ENCODE peak calls at places on chromosomes 12 and 14, in eight cellular contexts. One of them, this sample, is unnamed.

GRCh38 chr12:49917788-49918173 is 14.1 kb upstream of the FAIM2 start:
- DNase-seq in H1: no peak
- DNase-seq in GM23338: no peak
- DNase-seq in endothelial cell of umbilical vein: no peak
- DNase-seq in K562: no peak
- DNase-seq in HCT116: no peak
- DNase-seq in HepG2: no peak
- DNase-seq in GM12878: no peak
- DNase-seq in this sample: no peak

GRCh38 chr12:118356809-118357326 is 15.8 kb downstream of the TAOK3 start:
- DNase-seq in GM23338: no peak
- DNase-seq in endothelial cell of umbilical vein: no peak
- DNase-seq in GM12878: no peak
- DNase-seq in K562: peak; percentile 28
- DNase-seq in HepG2: no peak
- DNase-seq in H1: no peak
- DNase-seq in HCT116: no peak
- DNase-seq in this sample: no peak

GRCh38 chr14:103846569-103847438 is 571 bp downstream of the PPP1R13B start:
- DNase-seq in GM23338: peak; percentile 67
- DNase-seq in endothelial cell of umbilical vein: peak; percentile 26
- DNase-seq in H1: peak; percentile 60
- DNase-seq in HCT116: no peak
- DNase-seq in GM12878: no peak
- DNase-seq in HepG2: no peak
- DNase-seq in K562: peak; percentile 12
- DNase-seq in this sample: no peak

GRCh38 chr14:95313707-95314106 is 6.0 kb downstream of the CLMN start:
- DNase-seq in endothelial cell of umbilical vein: no peak
- DNase-seq in GM12878: no peak
- DNase-seq in K562: no peak
- DNase-seq in HCT116: no peak
- DNase-seq in HepG2: peak; percentile 61
- DNase-seq in GM23338: no peak
- DNase-seq in H1: no peak
- DNase-seq in this sample: no peak

GRCh38 chr12:25771062-25771461 is 187.4 kb upstream of the RASSF8 start:
- DNase-seq in endothelial cell of umbilical vein: no peak
- DNase-seq in HCT116: no peak
- DNase-seq in H1: no peak
- DNase-seq in GM23338: no peak
- DNase-seq in HepG2: no peak
- DNase-seq in GM12878: peak; percentile 19
- DNase-seq in K562: no peak
- DNase-seq in this sample: no peak

GRCh38 chr12:10855807-10856206 is 6.5 kb upstream of the PRR4 start:
- DNase-seq in endothelial cell of umbilical vein: no peak
- DNase-seq in HepG2: no peak
- DNase-seq in GM23338: no peak
- DNase-seq in HCT116: no peak
- DNase-seq in GM12878: no peak
- DNase-seq in K562: no peak
- DNase-seq in H1: no peak
- DNase-seq in this sample: no peak

GRCh38 chr12:89244536-89244935 is 107.8 kb downstream of the DUSP6 start:
- DNase-seq in GM12878: no peak
- DNase-seq in GM23338: no peak
- DNase-seq in HepG2: no peak
- DNase-seq in H1: no peak
- DNase-seq in HCT116: no peak
- DNase-seq in endothelial cell of umbilical vein: peak; percentile 68
- DNase-seq in K562: no peak
- DNase-seq in this sample: no peak

GRCh38 chr14:50520947-50521815 is 11.2 kb downstream of the MAP4K5 start:
- DNase-seq in K562: no peak
- DNase-seq in GM12878: peak; percentile 56
- DNase-seq in H1: no peak
- DNase-seq in HCT116: peak; percentile 45
- DNase-seq in GM23338: no peak
- DNase-seq in endothelial cell of umbilical vein: peak; percentile 92
- DNase-seq in HepG2: no peak
- DNase-seq in this sample: no peak

GRCh38 chr12:95787274-95787814 is 3.2 kb downstream of the NTN4 start:
- DNase-seq in GM23338: no peak
- DNase-seq in endothelial cell of umbilical vein: no peak
- DNase-seq in GM12878: no peak
- DNase-seq in K562: no peak
- DNase-seq in H1: no peak
- DNase-seq in HepG2: no peak
- DNase-seq in HCT116: no peak
- DNase-seq in this sample: no peak

GRCh38 chr12:95789126-95790024 is 1.2 kb downstream of the NTN4 start:
- DNase-seq in HepG2: no peak
- DNase-seq in K562: no peak
- DNase-seq in GM23338: peak; percentile 71
- DNase-seq in GM12878: no peak
- DNase-seq in HCT116: no peak
- DNase-seq in endothelial cell of umbilical vein: no peak
- DNase-seq in H1: no peak
- DNase-seq in this sample: no peak

GRCh38 chr12:95788637-95789036 is 1.9 kb downstream of the NTN4 start:
- DNase-seq in GM12878: no peak
- DNase-seq in HCT116: no peak
- DNase-seq in HepG2: no peak
- DNase-seq in GM23338: no peak
- DNase-seq in endothelial cell of umbilical vein: peak; percentile 77
- DNase-seq in K562: no peak
- DNase-seq in H1: no peak
- DNase-seq in this sample: no peak

GRCh38 chr12:95784886-95785285 is 5.7 kb downstream of the NTN4 start:
- DNase-seq in GM12878: no peak
- DNase-seq in H1: no peak
- DNase-seq in K562: no peak
- DNase-seq in GM23338: no peak
- DNase-seq in endothelial cell of umbilical vein: no peak
- DNase-seq in HCT116: no peak
- DNase-seq in HepG2: no peak
- DNase-seq in this sample: no peak

DNA sequence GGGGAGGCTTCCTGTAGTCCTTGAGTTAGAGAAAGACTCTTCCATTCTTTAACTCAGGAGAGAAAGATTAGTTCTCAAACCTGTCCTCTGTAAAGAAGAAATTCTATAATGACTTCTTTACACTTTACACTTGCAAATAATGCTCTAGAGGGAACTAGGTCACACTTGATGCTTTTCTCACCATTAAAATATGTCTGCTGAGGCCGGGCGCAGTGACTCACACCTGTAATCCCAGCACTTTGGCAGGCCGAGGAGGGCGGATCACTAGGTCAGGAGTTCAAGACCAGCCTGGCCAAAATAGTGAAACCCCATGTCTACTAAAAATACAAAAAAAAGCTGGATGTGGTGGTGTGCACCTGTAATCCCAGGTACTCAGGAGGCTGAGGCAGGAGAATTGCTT is 6.3 kb downstream of the NTN4 start:
- DNase-seq in HCT116: no peak
- DNase-seq in GM12878: no peak
- DNase-seq in HepG2: no peak
- DNase-seq in H1: no peak
- DNase-seq in endothelial cell of umbilical vein: no peak
- DNase-seq in K562: no peak
- DNase-seq in GM23338: no peak
- DNase-seq in this sample: no peak
- TF ChIP-seq POLR2AphosphoS5 in HCT116: no peak
- TF ChIP-seq POLR2AphosphoS5 in GM12878: no peak
- TF ChIP-seq POLR2AphosphoS5 in HepG2: no peak
- TF ChIP-seq POLR2AphosphoS5 in H1: no peak
- TF ChIP-seq POLR2AphosphoS5 in endothelial cell of umbilical vein: no peak
- TF ChIP-seq POLR2AphosphoS5 in K562: no peak
- TF ChIP-seq POLR2AphosphoS5 in GM23338: no peak
- TF ChIP-seq POLR2AphosphoS5 in this sample: no peak

DNA sequence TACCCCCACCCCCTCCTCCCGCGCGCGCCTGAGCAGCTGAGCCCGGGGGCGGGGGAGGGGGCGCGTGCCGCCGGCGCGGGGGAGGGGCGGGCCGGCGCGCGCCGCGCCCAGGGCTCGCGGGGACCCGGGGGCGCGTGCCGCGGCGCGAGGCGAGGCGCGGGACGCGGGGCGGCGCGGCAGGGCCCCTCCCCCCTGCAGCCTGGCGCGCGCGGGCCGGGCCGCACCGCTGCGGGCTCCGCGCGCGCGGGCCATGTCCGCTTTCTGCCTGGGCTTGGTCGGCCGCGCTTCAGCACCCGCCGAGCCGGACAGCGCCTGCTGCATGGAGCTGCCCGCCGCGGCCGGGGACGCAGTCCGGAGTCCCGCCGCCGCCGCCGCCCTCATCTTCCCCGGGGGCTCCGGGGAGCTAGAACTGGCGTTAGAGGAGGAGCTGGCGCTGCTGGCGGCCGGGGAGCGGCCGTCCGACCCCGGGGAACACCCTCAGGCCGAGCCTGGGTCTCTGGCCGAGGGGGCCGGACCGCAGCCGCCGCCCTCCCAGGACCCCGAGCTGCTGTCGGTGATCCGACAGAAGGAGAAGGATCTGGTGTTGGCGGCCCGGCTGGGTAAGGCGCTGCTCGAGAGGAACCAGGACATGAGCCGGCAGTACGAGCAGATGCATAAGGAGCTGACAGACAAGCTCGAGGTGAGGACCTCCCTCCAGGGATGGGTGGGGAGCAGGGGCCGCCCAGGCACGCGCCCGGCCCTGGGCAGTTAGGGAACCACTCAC is 764 bp downstream of the BICDL1 start:
- DNase-seq in endothelial cell of umbilical vein: peak; percentile 55
- DNase-seq in GM12878: no peak
- DNase-seq in HepG2: peak; percentile 41
- DNase-seq in GM23338: peak; percentile 87
- DNase-seq in HCT116: no peak
- DNase-seq in K562: peak; percentile 83
- DNase-seq in H1: peak; percentile 95
- DNase-seq in this sample: no peak
- TF ChIP-seq EZH2 in endothelial cell of umbilical vein: peak; percentile 75
- TF ChIP-seq EZH2 in GM12878: no peak
- TF ChIP-seq EZH2 in HepG2: no peak
- TF ChIP-seq EZH2 in GM23338: no peak
- TF ChIP-seq EZH2 in HCT116: no peak
- TF ChIP-seq EZH2 in K562: no peak
- TF ChIP-seq EZH2 in H1: no peak
- TF ChIP-seq EZH2 in this sample: no peak

GRCh38 chr12:98754095-98754494 is 109.0 kb downstream of the APAF1 start:
- DNase-seq in HCT116: no peak
- DNase-seq in H1: no peak
- DNase-seq in GM12878: peak; percentile 85
- DNase-seq in GM23338: no peak
- DNase-seq in endothelial cell of umbilical vein: no peak
- DNase-seq in K562: peak; percentile 81
- DNase-seq in HepG2: peak; percentile 67
- DNase-seq in this sample: no peak

GRCh38 chr12:98750511-98750910 is 105.4 kb downstream of the APAF1 start:
- DNase-seq in HepG2: no peak
- DNase-seq in K562: no peak
- DNase-seq in GM12878: no peak
- DNase-seq in H1: no peak
- DNase-seq in HCT116: no peak
- DNase-seq in endothelial cell of umbilical vein: no peak
- DNase-seq in GM23338: peak; percentile 35
- DNase-seq in this sample: no peak

GRCh38 chr12:98757455-98757854 is 112.4 kb downstream of the APAF1 start:
- DNase-seq in GM23338: no peak
- DNase-seq in K562: no peak
- DNase-seq in HepG2: no peak
- DNase-seq in HCT116: no peak
- DNase-seq in H1: no peak
- DNase-seq in endothelial cell of umbilical vein: no peak
- DNase-seq in GM12878: no peak
- DNase-seq in this sample: no peak

GRCh38 chr12:98751580-98752115 is 106.6 kb downstream of the APAF1 start:
- DNase-seq in HepG2: no peak
- DNase-seq in endothelial cell of umbilical vein: no peak
- DNase-seq in GM23338: no peak
- DNase-seq in H1: no peak
- DNase-seq in GM12878: no peak
- DNase-seq in HCT116: no peak
- DNase-seq in K562: peak; percentile 71
- DNase-seq in this sample: no peak

GRCh38 chr12:98752726-98753125 is 107.6 kb downstream of the APAF1 start:
- DNase-seq in GM12878: no peak
- DNase-seq in H1: no peak
- DNase-seq in K562: peak; percentile 19
- DNase-seq in HCT116: no peak
- DNase-seq in HepG2: no peak
- DNase-seq in GM23338: no peak
- DNase-seq in endothelial cell of umbilical vein: no peak
- DNase-seq in this sample: no peak
- H3K27ac ChIP-seq in GM12878: no peak overlapping the region
- H3K27ac ChIP-seq in H1: no peak overlapping the region
- H3K27ac ChIP-seq in K562: peak overlapping the region; percentile 45
- H3K27ac ChIP-seq in HCT116: no peak overlapping the region
- H3K27ac ChIP-seq in HepG2: no peak overlapping the region
- H3K27ac ChIP-seq in GM23338: no peak overlapping the region
- H3K27ac ChIP-seq in endothelial cell of umbilical vein: no peak overlapping the region
- H3K27ac ChIP-seq in this sample: no peak overlapping the region

GRCh38 chr14:99600232-99600888 is 3.6 kb downstream of the CCDC85C start:
- DNase-seq in GM23338: no peak
- DNase-seq in endothelial cell of umbilical vein: no peak
- DNase-seq in GM12878: no peak
- DNase-seq in HepG2: no peak
- DNase-seq in HCT116: no peak
- DNase-seq in K562: peak; percentile 33
- DNase-seq in H1: no peak
- DNase-seq in this sample: no peak

GRCh38 chr14:99602788-99603415 is 1.1 kb downstream of the CCDC85C start:
- DNase-seq in H1: no peak
- DNase-seq in K562: no peak
- DNase-seq in GM12878: no peak
- DNase-seq in HepG2: no peak
- DNase-seq in HCT116: no peak
- DNase-seq in endothelial cell of umbilical vein: no peak
- DNase-seq in GM23338: peak; percentile 48
- DNase-seq in this sample: no peak

GRCh38 chr14:99603471-99603933 is 505 bp downstream of the CCDC85C start:
- DNase-seq in K562: peak; percentile 58
- DNase-seq in GM23338: peak; percentile 53
- DNase-seq in HCT116: no peak
- DNase-seq in HepG2: no peak
- DNase-seq in endothelial cell of umbilical vein: peak; percentile 57
- DNase-seq in H1: peak; percentile 71
- DNase-seq in GM12878: no peak
- DNase-seq in this sample: no peak

GRCh38 chr14:99601301-99601945 is 2.6 kb downstream of the CCDC85C start:
- DNase-seq in HepG2: peak; percentile 49
- DNase-seq in GM23338: no peak
- DNase-seq in endothelial cell of umbilical vein: no peak
- DNase-seq in HCT116: no peak
- DNase-seq in K562: no peak
- DNase-seq in GM12878: no peak
- DNase-seq in H1: no peak
- DNase-seq in this sample: no peak

DNA sequence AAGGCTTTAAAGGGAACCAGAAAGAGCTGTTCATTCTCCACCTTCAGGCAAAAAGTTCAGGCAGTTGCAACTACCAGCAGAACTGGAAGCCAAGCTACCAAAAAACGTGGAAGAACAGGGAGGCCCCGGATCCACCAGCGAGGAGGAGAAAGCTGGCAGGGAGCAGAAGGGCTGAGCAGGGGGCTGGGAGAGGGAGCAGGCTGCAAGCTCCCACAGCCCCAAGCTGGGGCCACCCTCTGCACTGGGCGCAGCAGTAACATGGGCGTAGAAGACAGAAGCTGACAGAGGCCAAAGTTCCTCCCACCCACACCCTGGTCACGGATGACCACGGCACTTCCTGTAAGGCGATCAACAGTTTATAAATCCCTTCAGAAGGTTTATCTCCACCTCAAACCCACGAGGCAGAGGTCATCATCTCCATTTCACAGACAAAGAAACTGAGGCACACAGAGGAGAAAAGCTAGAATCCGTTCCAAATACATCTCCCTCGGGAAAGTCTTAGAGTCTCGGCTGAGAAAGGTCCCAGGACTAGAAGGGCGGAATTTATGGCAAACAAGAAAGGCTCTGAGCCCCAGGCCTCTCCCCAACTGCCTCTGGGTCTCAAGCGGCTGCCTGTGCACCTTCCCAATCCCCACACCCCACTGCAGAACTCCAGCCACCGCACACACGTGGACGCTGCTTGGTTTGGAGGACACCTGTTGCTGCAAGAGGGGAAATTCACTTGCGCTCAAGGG is 1.8 kb downstream of the CCDC85C start:
- DNase-seq in K562: peak; percentile 55
- DNase-seq in GM23338: no peak
- DNase-seq in GM12878: no peak
- DNase-seq in H1: no peak
- DNase-seq in HCT116: no peak
- DNase-seq in endothelial cell of umbilical vein: no peak
- DNase-seq in HepG2: peak; percentile 31
- DNase-seq in this sample: no peak
- TF ChIP-seq POLR2AphosphoS5 in K562: no peak
- TF ChIP-seq POLR2AphosphoS5 in GM23338: no peak
- TF ChIP-seq POLR2AphosphoS5 in GM12878: no peak
- TF ChIP-seq POLR2AphosphoS5 in H1: no peak
- TF ChIP-seq POLR2AphosphoS5 in HCT116: no peak
- TF ChIP-seq POLR2AphosphoS5 in endothelial cell of umbilical vein: no peak
- TF ChIP-seq POLR2AphosphoS5 in HepG2: peak; percentile 38
- TF ChIP-seq POLR2AphosphoS5 in this sample: no peak